ENCODE peak calls at places on chromosomes 5 and 9, in four cellular contexts. G is upper lobe of left lung, K is suprapubic skin, E is uterus. U is an unnamed sample.

GRCh38 chr5:177378884-177379883 is 5.0 kb upstream of the SLC34A1 start:
- DNase-seq in G (no peak), K (no peak), E (no peak), U (no peak)

GRCh38 chr5:154063372-154063771 is 24.6 kb downstream of the MFAP3 start:
- DNase-seq in E (no peak), G (no peak), K (no peak), U (no peak)

GRCh38 chr5:1239514-1240251 is 14.5 kb downstream of the SLC6A18 start:
- DNase-seq in E (no peak), K (no peak), G (no peak), U (no peak)

GRCh38 chr9:131721096-131721495 is 18.8 kb downstream of the RAPGEF1 start:
- DNase-seq in K (no peak), E (no peak), G (no peak), U (no peak)

GRCh38 chr5:142716963-142717362 is 31.1 kb upstream of the FGF1 start:
- DNase-seq in E (peak; percentile 31), G (peak; percentile 40), K (no peak), U (no peak)

GRCh38 chr5:90421136-90421535 is 11.6 kb upstream of the CETN3 start:
- DNase-seq in K (no peak), E (no peak), G (peak; percentile 36), U (no peak)

GRCh38 chr5:119275873-119276214 is 80.0 kb upstream of the TNFAIP8 start:
- DNase-seq in E (no peak), G (no peak), K (no peak), U (no peak)

GRCh38 chr5:151023047-151023615 is 2.7 kb downstream of the GPX3 start:
- DNase-seq in G (no peak), K (no peak), E (peak; percentile 77), U (no peak)

GRCh38 chr5:133552925-133553525 is 59.3 kb downstream of the FSTL4 start:
- DNase-seq in K (no peak), G (peak; percentile 48), E (no peak), U (no peak)

GRCh38 chr9:127361561-127361960 is 35.4 kb upstream of the SLC2A8 start:
- DNase-seq in E (no peak), G (no peak), K (no peak), U (no peak)

GRCh38 chr9:105445203-105445881 is 2.5 kb upstream of the FSD1L start:
- DNase-seq in G (no peak), E (no peak), K (no peak), U (no peak)

GRCh38 chr5:174610968-174611367 is 113.4 kb upstream of the MSX2 start:
- DNase-seq in G (peak; percentile 78), E (no peak), K (no peak), U (no peak)

GRCh38 chr9:93613791-93614190 is 37.4 kb downstream of the PHF2 start:
- DNase-seq in G (no peak), K (no peak), E (no peak), U (no peak)

GRCh38 chr5:79621056-79621455 is 8.8 kb downstream of the TENT2 start:
- DNase-seq in E (no peak), K (no peak), G (no peak), U (no peak)

DNA sequence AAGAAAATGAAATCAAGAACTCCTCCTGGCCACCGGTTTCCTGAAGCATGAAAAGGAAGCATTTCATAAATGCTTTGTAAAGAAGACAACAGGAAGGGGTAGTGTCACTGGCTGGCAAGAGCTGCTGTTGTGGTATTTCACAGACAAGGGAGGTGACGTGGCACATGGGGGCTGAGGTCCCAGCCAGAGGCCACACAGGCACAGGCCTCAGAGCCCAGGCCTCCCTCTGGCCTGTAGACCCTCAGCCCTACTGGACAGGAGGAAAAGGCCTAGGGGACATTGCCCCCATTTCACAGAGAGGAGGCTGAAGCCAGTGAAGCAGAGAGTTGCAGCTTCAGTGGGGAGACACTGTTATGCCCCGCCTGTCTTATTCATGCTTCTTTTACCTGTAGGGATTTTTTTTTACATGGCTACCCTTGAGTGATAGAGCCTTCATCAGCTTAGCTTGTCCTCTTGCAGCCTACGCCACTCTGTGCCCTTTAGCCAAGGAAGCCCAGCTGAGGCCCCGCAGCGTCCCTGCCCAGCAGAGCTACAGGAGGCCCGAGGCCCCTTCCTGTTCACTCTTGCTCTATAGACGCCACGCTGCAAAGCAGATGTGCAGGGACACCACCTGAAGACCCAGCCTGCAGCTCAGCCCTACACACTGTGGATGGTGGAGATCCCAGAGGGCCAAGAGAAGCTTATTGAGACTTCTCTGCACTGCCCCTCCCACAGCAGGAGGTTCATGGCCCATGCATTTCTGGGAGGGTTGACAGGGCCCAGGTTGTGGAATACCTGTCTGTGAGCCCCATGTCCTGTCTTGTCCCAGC is 33.8 kb downstream of the IRF1 start:
- DNase-seq in K (peak; percentile 83), G (peak; percentile 90), E (peak; percentile 56), U (no peak)
- TF ChIP-seq POLR2A in K (no peak), G (peak; percentile 49), E (no peak), U (peak; percentile 49)

DNA sequence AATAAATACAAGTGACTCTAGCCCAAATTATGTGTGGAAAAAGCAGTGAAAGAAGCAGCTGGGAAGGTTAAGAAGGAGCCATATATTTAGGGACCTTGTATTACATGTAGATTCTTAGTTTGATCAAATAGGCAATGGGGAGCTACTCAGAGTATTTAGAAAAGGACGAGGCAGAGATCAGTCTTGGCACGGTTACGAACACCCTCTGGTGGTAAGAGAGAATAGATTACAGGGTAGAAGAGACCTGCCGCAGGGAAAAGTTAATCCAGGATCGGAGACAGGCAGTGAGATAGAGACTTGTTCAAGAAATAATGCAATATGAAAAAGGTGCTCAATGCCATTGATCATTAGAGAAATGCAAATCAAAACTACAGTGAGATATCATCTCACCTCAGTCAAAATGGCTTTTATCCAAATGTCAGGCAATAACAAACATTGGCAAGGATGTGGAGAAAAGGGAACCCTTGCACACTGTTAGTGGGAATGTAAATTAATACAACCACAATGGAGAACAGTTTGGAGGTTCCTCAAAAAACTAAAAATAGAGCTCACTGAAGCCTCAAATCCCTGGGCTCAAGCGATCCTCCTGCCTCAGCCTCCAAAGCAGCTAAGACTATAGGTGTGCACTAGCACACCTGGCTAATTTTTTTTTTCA is 12.0 kb downstream of the INIP start:
- DNase-seq in K (no peak), E (peak; percentile 27), G (peak; percentile 36), U (no peak)
- TF ChIP-seq CTCF in K (no peak), E (peak; percentile 13), G (peak; percentile 46), U (peak; percentile 38)

GRCh38 chr5:103210952-103211351 is 47.6 kb upstream of the MACIR start:
- DNase-seq in E (no peak), G (no peak), K (no peak), U (no peak)
- TF ChIP-seq POLR2A in E (no peak), G (no peak), K (no peak), U (no peak)

GRCh38 chr5:43020294-43020711 is 19.8 kb downstream of the ANXA2R start:
- DNase-seq in G (no peak), K (no peak), E (no peak), U (no peak)
- TF ChIP-seq CTCF in G (no peak), K (no peak), E (no peak), U (no peak)

GRCh38 chr5:96717874-96718273 is 55.7 kb downstream of the CAST start:
- DNase-seq in E (no peak), G (no peak), K (no peak), U (no peak)
- TF ChIP-seq POLR2A in E (no peak), G (no peak), K (no peak), U (no peak)

GRCh38 chr9:882416-882931 is 41.0 kb downstream of the DMRT1 start:
- DNase-seq in G (no peak), K (no peak), E (no peak), U (no peak)
- TF ChIP-seq CTCF in G (no peak), K (no peak), E (no peak), U (no peak)